ENCODE peak calls at places on chromosomes 6 and 20, in six cellular contexts. R is HTR-8/SVneo, S is PC-3, L is NCI-H69, N is Ammon's horn, Q is lung. O is an unnamed sample.

GRCh38 chr6:7723041-7723447 is 2.9 kb upstream of the BMP6 start:
- DNase-seq in R (peak; percentile 58), S (peak; percentile 88), L (peak; percentile 86), N (peak; percentile 72), Q (peak; percentile 82), O (peak; percentile 50)

GRCh38 chr20:36153754-36154695 is 515 bp upstream of the EPB41L1 start:
- DNase-seq in R (peak; percentile 85), S (peak; percentile 75), L (peak; percentile 86), N (peak; percentile 92), Q (peak; percentile 85), O (peak; percentile 77)

GRCh38 chr6:126643352-126643751 is 303.4 kb downstream of the CENPW start:
- DNase-seq in R (no peak), S (no peak), L (no peak), N (no peak), Q (no peak), O (no peak)

GRCh38 chr20:5504061-5504739 is 187.4 kb upstream of the PROKR2 start:
- DNase-seq in R (no peak), S (no peak), L (peak; percentile 94), N (peak; percentile 78), Q (peak; percentile 49), O (no peak)

GRCh38 chr20:25223179-25223661 is 24.7 kb upstream of the PYGB start:
- DNase-seq in R (peak; percentile 87), S (peak; percentile 99), L (peak; percentile 53), N (no peak), Q (no peak), O (no peak)

GRCh38 chr20:45355209-45355608 is 7.0 kb upstream of the SDC4 start:
- DNase-seq in R (no peak), S (peak; percentile 51), L (no peak), N (no peak), Q (no peak), O (no peak)

GRCh38 chr6:20377623-20378265 is 23.9 kb upstream of the E2F3 start:
- DNase-seq in R (peak; percentile 56), S (peak; percentile 13), L (peak; percentile 41), N (peak; percentile 58), Q (no peak), O (peak; percentile 88)

GRCh38 chr6:159758031-159759001 is 3.5 kb upstream of the ACAT2 start:
- DNase-seq in R (peak; percentile 10), S (peak; percentile 54), L (peak; percentile 30), N (no peak), Q (no peak), O (no peak)

GRCh38 chr6:135880066-135880972 is 28.8 kb downstream of the PDE7B start:
- DNase-seq in R (peak; percentile 64), S (peak; percentile 60), L (no peak), N (no peak), Q (no peak), O (no peak)

GRCh38 chr6:44036196-44036595 is 91.1 kb downstream of the MRPL14 start:
- DNase-seq in R (no peak), S (no peak), L (no peak), N (no peak), Q (no peak), O (no peak)

GRCh38 chr6:134015719-134016557 is 36.5 kb downstream of the SLC2A12 start:
- DNase-seq in R (no peak), S (peak; percentile 88), L (peak; percentile 48), N (no peak), Q (no peak), O (no peak)

GRCh38 chr20:59001449-59002171 is 5.4 kb downstream of the CTSZ start:
- DNase-seq in R (no peak), S (no peak), L (no peak), N (no peak), Q (no peak), O (no peak)

GRCh38 chr20:52497731-52498130 is 306.2 kb upstream of the ZFP64 start:
- DNase-seq in R (no peak), S (no peak), L (no peak), N (no peak), Q (no peak), O (no peak)